ENCODE peak calls at places on chromosomes 7 and 10, in four cellular contexts. One of them, this sample, is unnamed.

GRCh38 chr10:5811387-5811821 is 1.8 kb downstream of the GDI2 start:
- DNase-seq in PC-3: peak; percentile 40
- DNase-seq in MM.1S: no peak
- DNase-seq in GM23338: peak; percentile 39
- DNase-seq in this sample: no peak

GRCh38 chr7:116986611-116987565 is 33.6 kb downstream of the ST7 start:
- DNase-seq in MM.1S: no peak
- DNase-seq in GM23338: no peak
- DNase-seq in PC-3: peak; percentile 68
- DNase-seq in this sample: no peak

GRCh38 chr7:4416436-4417092 is 265.5 kb upstream of the FOXK1 start:
- DNase-seq in MM.1S: no peak
- DNase-seq in GM23338: no peak
- DNase-seq in PC-3: no peak
- DNase-seq in this sample: no peak

GRCh38 chr10:49283491-49283890 is 15.5 kb upstream of the C10orf71 start:
- DNase-seq in PC-3: no peak
- DNase-seq in GM23338: no peak
- DNase-seq in MM.1S: no peak
- DNase-seq in this sample: no peak

GRCh38 chr7:151404216-151405011 is 5.4 kb downstream of the WDR86 start:
- DNase-seq in PC-3: no peak
- DNase-seq in GM23338: no peak
- DNase-seq in MM.1S: no peak
- DNase-seq in this sample: no peak

GRCh38 chr7:156544919-156545715 is 95.5 kb upstream of the RNF32 start:
- DNase-seq in GM23338: no peak
- DNase-seq in MM.1S: no peak
- DNase-seq in PC-3: no peak
- DNase-seq in this sample: no peak

GRCh38 chr7:155700847-155701246 is 56.4 kb downstream of the RBM33 start:
- DNase-seq in MM.1S: no peak
- DNase-seq in PC-3: no peak
- DNase-seq in GM23338: no peak
- DNase-seq in this sample: no peak

GRCh38 chr10:12337973-12338372 is 11.4 kb upstream of the CAMK1D start:
- DNase-seq in GM23338: no peak
- DNase-seq in PC-3: no peak
- DNase-seq in MM.1S: no peak
- DNase-seq in this sample: no peak

GRCh38 chr10:103856497-103857175 is 1.3 kb upstream of the SH3PXD2A start:
- DNase-seq in PC-3: no peak
- DNase-seq in MM.1S: no peak
- DNase-seq in GM23338: no peak
- DNase-seq in this sample: no peak

GRCh38 chr10:124288928-124289921 is 129.5 kb downstream of the OAT start:
- DNase-seq in GM23338: no peak
- DNase-seq in MM.1S: no peak
- DNase-seq in PC-3: no peak
- DNase-seq in this sample: no peak

GRCh38 chr10:129970404-129971364 is 6.6 kb upstream of the EBF3 start:
- DNase-seq in GM23338: no peak
- DNase-seq in PC-3: no peak
- DNase-seq in MM.1S: no peak
- DNase-seq in this sample: peak; percentile 34

GRCh38 chr10:4512557-4513286 is 313.3 kb upstream of the AKR1E2 start:
- DNase-seq in GM23338: peak; percentile 62
- DNase-seq in PC-3: peak; percentile 54
- DNase-seq in MM.1S: no peak
- DNase-seq in this sample: no peak

GRCh38 chr7:75987026-75987804 is 7.2 kb downstream of the TMEM120A start:
- DNase-seq in GM23338: no peak
- DNase-seq in PC-3: no peak
- DNase-seq in MM.1S: no peak
- DNase-seq in this sample: no peak

GRCh38 chr10:100917071-100917470 is 4.3 kb downstream of the SLF2 start:
- DNase-seq in GM23338: no peak
- DNase-seq in MM.1S: no peak
- DNase-seq in PC-3: no peak
- DNase-seq in this sample: no peak

GRCh38 chr10:49056356-49056755 is 59.0 kb downstream of the VSTM4 start:
- DNase-seq in PC-3: peak; percentile 18
- DNase-seq in MM.1S: no peak
- DNase-seq in GM23338: no peak
- DNase-seq in this sample: no peak

GRCh38 chr10:116270691-116271592 is 2.1 kb downstream of the GFRA1 start:
- DNase-seq in PC-3: no peak
- DNase-seq in MM.1S: no peak
- DNase-seq in GM23338: peak; percentile 67
- DNase-seq in this sample: peak; percentile 33

GRCh38 chr7:90210475-90210874 is 1.1 kb upstream of the STEAP2 start:
- DNase-seq in MM.1S: no peak
- DNase-seq in PC-3: peak; percentile 2
- DNase-seq in GM23338: no peak
- DNase-seq in this sample: no peak

GRCh38 chr7:142500364-142500763 is 242.5 kb upstream of the PRSS58 start:
- DNase-seq in PC-3: no peak
- DNase-seq in GM23338: no peak
- DNase-seq in MM.1S: no peak
- DNase-seq in this sample: no peak

GRCh38 chr7:79199961-79200360 is 253.5 kb downstream of the MAGI2 start:
- DNase-seq in PC-3: peak; percentile 27
- DNase-seq in GM23338: no peak
- DNase-seq in MM.1S: no peak
- DNase-seq in this sample: no peak

GRCh38 chr7:150800576-150801241 is at the start of gene TMEM176A:
- DNase-seq in MM.1S: no peak
- DNase-seq in PC-3: no peak
- DNase-seq in GM23338: peak; percentile 37
- DNase-seq in this sample: peak; percentile 35

GRCh38 chr7:46626261-46627037 is 705.4 kb upstream of the IGFBP3 start:
- DNase-seq in PC-3: no peak
- DNase-seq in MM.1S: no peak
- DNase-seq in GM23338: peak; percentile 16
- DNase-seq in this sample: no peak

GRCh38 chr10:131645756-131646155 is 255.1 kb upstream of the PPP2R2D start:
- DNase-seq in MM.1S: no peak
- DNase-seq in PC-3: no peak
- DNase-seq in GM23338: no peak
- DNase-seq in this sample: no peak

GRCh38 chr7:2275101-2275500 is 33.1 kb downstream of the NUDT1 start:
- DNase-seq in PC-3: no peak
- DNase-seq in MM.1S: no peak
- DNase-seq in GM23338: no peak
- DNase-seq in this sample: no peak

GRCh38 chr7:6197801-6198551 is 74.4 kb downstream of the CYTH3 start:
- DNase-seq in PC-3: no peak
- DNase-seq in MM.1S: no peak
- DNase-seq in GM23338: no peak
- DNase-seq in this sample: no peak

GRCh38 chr7:114312649-114313048 is 102.0 kb upstream of the FOXP2 start:
- DNase-seq in GM23338: no peak
- DNase-seq in MM.1S: no peak
- DNase-seq in PC-3: no peak
- DNase-seq in this sample: no peak

GRCh38 chr7:45122975-45123860 is 11.7 kb upstream of the TBRG4 start:
- DNase-seq in MM.1S: no peak
- DNase-seq in GM23338: no peak
- DNase-seq in PC-3: no peak
- DNase-seq in this sample: no peak

GRCh38 chr7:18198868-18199267 is 171.2 kb upstream of the PRPS1L1 start:
- DNase-seq in MM.1S: no peak
- DNase-seq in PC-3: no peak
- DNase-seq in GM23338: no peak
- DNase-seq in this sample: no peak

GRCh38 chr10:93357680-93358079 is 124.5 kb downstream of the MYOF start:
- DNase-seq in GM23338: peak; percentile 85
- DNase-seq in MM.1S: peak; percentile 51
- DNase-seq in PC-3: peak; percentile 34
- DNase-seq in this sample: peak; percentile 44

GRCh38 chr10:71656220-71656619 is 63.4 kb downstream of the C10orf105 start:
- DNase-seq in MM.1S: no peak
- DNase-seq in PC-3: no peak
- DNase-seq in GM23338: no peak
- DNase-seq in this sample: no peak

GRCh38 chr7:106964455-106964854 is 80.0 kb upstream of the PRKAR2B start:
- DNase-seq in PC-3: no peak
- DNase-seq in GM23338: peak; percentile 23
- DNase-seq in MM.1S: no peak
- DNase-seq in this sample: no peak

GRCh38 chr7:155052982-155053381 is 17.1 kb upstream of the HTR5A start:
- DNase-seq in MM.1S: no peak
- DNase-seq in PC-3: peak; percentile 17
- DNase-seq in GM23338: no peak
- DNase-seq in this sample: no peak

GRCh38 chr7:964401-965231 is 10.1 kb upstream of the ADAP1 start:
- DNase-seq in MM.1S: peak; percentile 56
- DNase-seq in PC-3: peak; percentile 49
- DNase-seq in GM23338: peak; percentile 80
- DNase-seq in this sample: no peak
- TF ChIP-seq CTCF in MM.1S: peak; percentile 41
- TF ChIP-seq CTCF in PC-3: peak; percentile 54
- TF ChIP-seq CTCF in GM23338: peak; percentile 42
- TF ChIP-seq CTCF in this sample: no peak

GRCh38 chr7:140605337-140605736 is 35.3 kb downstream of the DENND2A start:
- DNase-seq in GM23338: peak; percentile 67
- DNase-seq in MM.1S: no peak
- DNase-seq in PC-3: peak; percentile 85
- DNase-seq in this sample: no peak
- TF ChIP-seq CTCF in GM23338: peak; percentile 24
- TF ChIP-seq CTCF in MM.1S: no peak
- TF ChIP-seq CTCF in PC-3: peak; percentile 29
- TF ChIP-seq CTCF in this sample: no peak

GRCh38 chr7:35676211-35676610 is 18.7 kb downstream of the HERPUD2 start:
- DNase-seq in PC-3: no peak
- DNase-seq in MM.1S: no peak
- DNase-seq in GM23338: peak; percentile 27
- DNase-seq in this sample: no peak
- TF ChIP-seq CTCF in PC-3: peak; percentile 27
- TF ChIP-seq CTCF in MM.1S: peak; percentile 12
- TF ChIP-seq CTCF in GM23338: no peak
- TF ChIP-seq CTCF in this sample: peak; percentile 10

GRCh38 chr7:128019330-128019729 is 11.9 kb downstream of the LRRC4 start:
- DNase-seq in MM.1S: no peak
- DNase-seq in PC-3: no peak
- DNase-seq in GM23338: peak; percentile 73
- DNase-seq in this sample: no peak
- TF ChIP-seq CTCF in MM.1S: no peak
- TF ChIP-seq CTCF in PC-3: no peak
- TF ChIP-seq CTCF in GM23338: no peak
- TF ChIP-seq CTCF in this sample: no peak

GRCh38 chr7:51587600-51587999 is 271.0 kb upstream of the COBL start:
- DNase-seq in GM23338: peak; percentile 40
- DNase-seq in PC-3: no peak
- DNase-seq in MM.1S: no peak
- DNase-seq in this sample: no peak
- TF ChIP-seq CTCF in GM23338: peak; percentile 21
- TF ChIP-seq CTCF in PC-3: no peak
- TF ChIP-seq CTCF in MM.1S: no peak
- TF ChIP-seq CTCF in this sample: no peak

GRCh38 chr10:85545874-85546273 is 820.7 kb downstream of the GRID1 start:
- DNase-seq in GM23338: no peak
- DNase-seq in MM.1S: no peak
- DNase-seq in PC-3: no peak
- DNase-seq in this sample: no peak

GRCh38 chr10:85542936-85543730 is 823.5 kb downstream of the GRID1 start:
- DNase-seq in PC-3: no peak
- DNase-seq in GM23338: no peak
- DNase-seq in MM.1S: no peak
- DNase-seq in this sample: no peak

GRCh38 chr10:85544956-85545355 is 821.6 kb downstream of the GRID1 start:
- DNase-seq in PC-3: no peak
- DNase-seq in MM.1S: no peak
- DNase-seq in GM23338: no peak
- DNase-seq in this sample: no peak

GRCh38 chr10:85547460-85548023 is 819.1 kb downstream of the GRID1 start:
- DNase-seq in GM23338: no peak
- DNase-seq in MM.1S: no peak
- DNase-seq in PC-3: no peak
- DNase-seq in this sample: no peak

DNA sequence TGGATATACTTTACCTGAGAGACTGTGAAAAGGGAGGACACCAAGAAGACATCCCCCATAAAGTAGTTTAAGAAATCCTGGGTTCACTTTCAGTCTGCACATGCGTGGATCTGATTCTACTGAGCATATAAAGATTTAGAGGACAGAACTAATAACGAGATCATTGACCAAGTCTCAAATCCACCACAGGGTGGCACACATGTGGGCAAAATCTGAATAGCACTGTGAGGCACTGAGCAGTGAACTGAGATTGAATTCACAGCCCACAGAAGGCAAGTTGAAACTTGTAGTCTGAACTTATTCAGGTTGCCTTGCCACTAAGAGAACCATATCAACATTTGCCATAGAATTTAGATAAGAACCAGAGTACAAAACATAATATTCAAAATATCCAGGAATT is 818.6 kb downstream of the GRID1 start:
- DNase-seq in MM.1S: peak; percentile 67
- DNase-seq in GM23338: peak; percentile 10
- DNase-seq in PC-3: peak; percentile 41
- DNase-seq in this sample: peak; percentile 1
- TF ChIP-seq CTCF in MM.1S: peak; percentile 56
- TF ChIP-seq CTCF in GM23338: peak; percentile 24
- TF ChIP-seq CTCF in PC-3: peak; percentile 53
- TF ChIP-seq CTCF in this sample: peak; percentile 14

This sample was measured in GM13976.